ENCODE peak calls at places on chromosome 11, in ten cellular contexts. B is type B pancreatic cell, V is choroid plexus epithelial cell, I is lower lobe of right lung, C is lung, W is tibial artery, G is HFF-Myc, R is fibroblast of lung, X is right lobe of liver, D is WTC11. N is an unnamed sample.

GRCh38 chr11:117438371-117439000 is 110.8 kb downstream of the CEP164 start:
- DNase-seq in B (no peak), V (no peak), I (no peak), C (no peak), W (peak; percentile 40), G (no peak), R (peak; percentile 68), X (no peak), D (no peak), N (no peak)

GRCh38 chr11:65983589-65983987 is 18.4 kb downstream of the EIF1AD start:
- DNase-seq in B (no peak), V (no peak), I (no peak), C (no peak), W (peak; percentile 51), G (no peak), R (no peak), X (no peak), D (no peak), N (peak; percentile 20)

GRCh38 chr11:119651802-119652584 is 77.0 kb downstream of the NECTIN1 start:
- DNase-seq in B (no peak), V (no peak), I (no peak), C (no peak), W (no peak), G (no peak), R (no peak), X (no peak), D (peak; percentile 22), N (no peak)

GRCh38 chr11:123231777-123232176 is 36.7 kb upstream of the CLMP start:
- DNase-seq in B (no peak), V (no peak), I (no peak), C (no peak), W (no peak), G (no peak), R (no peak), X (no peak), D (no peak), N (no peak)

GRCh38 chr11:57597971-57598830 is 716 bp downstream of the SERPING1 start:
- DNase-seq in B (peak; percentile 84), V (peak; percentile 69), I (peak; percentile 83), C (peak; percentile 74), W (peak; percentile 94), G (no peak), R (peak; percentile 16), X (peak; percentile 90), D (peak; percentile 89), N (no peak)

GRCh38 chr11:71496421-71496820 is 30.6 kb upstream of the KRTAP5-7 start:
- DNase-seq in B (peak; percentile 60), V (no peak), I (no peak), C (no peak), W (no peak), G (no peak), R (no peak), X (no peak), D (no peak), N (no peak)

GRCh38 chr11:12239396-12240298 is 129.3 kb downstream of the MICAL2 start:
- DNase-seq in B (no peak), V (no peak), I (peak; percentile 74), C (peak; percentile 74), W (no peak), G (no peak), R (peak; percentile 71), X (no peak), D (no peak), N (no peak)

GRCh38 chr11:117513666-117514065 is 186.0 kb downstream of the CEP164 start:
- DNase-seq in B (no peak), V (no peak), I (no peak), C (no peak), W (no peak), G (no peak), R (no peak), X (no peak), D (no peak), N (no peak)

GRCh38 chr11:101738494-101738893 is 154.7 kb upstream of the TRPC6 start:
- DNase-seq in B (no peak), V (no peak), I (no peak), C (no peak), W (no peak), G (no peak), R (no peak), X (no peak), D (no peak), N (no peak)

GRCh38 chr11:100810146-100810545 is 123.1 kb downstream of the ARHGAP42 start:
- DNase-seq in B (no peak), V (peak; percentile 48), I (no peak), C (no peak), W (no peak), G (no peak), R (peak; percentile 93), X (no peak), D (no peak), N (no peak)

GRCh38 chr11:22685111-22685510 is 18.7 kb downstream of the GAS2 start:
- DNase-seq in B (no peak), V (no peak), I (no peak), C (no peak), W (no peak), G (no peak), R (no peak), X (no peak), D (no peak), N (no peak)

GRCh38 chr11:130762342-130763037 is 153.8 kb downstream of the SNX19 start:
- DNase-seq in B (peak; percentile 55), V (no peak), I (peak; percentile 57), C (no peak), W (no peak), G (no peak), R (no peak), X (no peak), D (no peak), N (no peak)

GRCh38 chr11:2208691-2209369 is 37.2 kb upstream of the TH start:
- DNase-seq in B (peak; percentile 68), V (no peak), I (peak; percentile 54), C (no peak), W (peak; percentile 64), G (no peak), R (no peak), X (peak; percentile 56), D (no peak), N (peak; percentile 37)
- TF ChIP-seq CTCF in B (peak; percentile 37), V (no peak), I (no peak), C (no peak), W (no peak), G (no peak), R (no peak), X (no peak), D (no peak), N (no peak)

DNA sequence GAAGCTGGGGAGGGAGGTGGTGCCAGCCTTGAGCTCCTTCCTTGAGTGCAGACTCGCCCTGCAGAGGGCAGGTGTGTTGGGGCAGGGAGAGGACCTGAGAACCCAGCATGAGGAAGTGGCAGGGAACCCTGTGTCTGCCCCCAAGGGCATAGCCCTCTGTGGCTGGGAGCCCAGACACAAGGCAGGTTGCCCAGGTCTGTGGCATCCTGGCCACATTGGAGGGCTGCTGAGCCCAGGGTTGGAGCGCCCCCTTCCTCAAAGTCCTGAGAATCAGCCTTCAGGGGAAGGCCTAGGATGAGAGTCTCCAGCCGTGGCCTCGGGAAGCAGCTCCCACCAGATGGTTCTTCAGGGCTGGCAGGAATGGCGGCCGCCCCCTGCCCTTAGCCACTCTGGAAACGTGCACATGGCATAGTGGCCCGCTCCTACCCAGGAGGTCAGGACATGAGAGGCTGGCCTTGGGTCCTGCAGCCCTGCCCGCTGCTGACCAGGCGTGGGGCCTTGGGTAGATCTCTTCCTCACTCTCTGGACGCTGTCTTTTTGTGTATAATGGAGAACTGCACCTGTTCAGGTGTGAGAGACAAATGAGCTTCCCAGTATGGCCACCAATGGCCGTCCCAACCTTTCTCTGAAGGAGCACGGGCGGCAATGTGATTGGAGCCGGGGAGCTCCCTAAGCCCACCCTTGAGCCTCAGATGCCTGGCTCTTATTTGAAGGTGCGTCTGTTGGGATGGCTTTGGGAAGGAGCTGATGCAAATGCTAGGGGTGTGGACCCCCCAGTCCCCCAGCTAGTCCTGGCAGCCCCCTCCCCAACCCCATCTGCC is 4.5 kb upstream of the CDC42BPG start:
- DNase-seq in B (no peak), V (no peak), I (peak; percentile 64), C (no peak), W (no peak), G (no peak), R (no peak), X (peak; percentile 90), D (peak; percentile 77), N (no peak)
- TF ChIP-seq CTCF in B (no peak), V (peak; percentile 25), I (peak; percentile 9), C (no peak), W (no peak), G (no peak), R (no peak), X (peak; percentile 61), D (peak; percentile 15), N (no peak)

DNA sequence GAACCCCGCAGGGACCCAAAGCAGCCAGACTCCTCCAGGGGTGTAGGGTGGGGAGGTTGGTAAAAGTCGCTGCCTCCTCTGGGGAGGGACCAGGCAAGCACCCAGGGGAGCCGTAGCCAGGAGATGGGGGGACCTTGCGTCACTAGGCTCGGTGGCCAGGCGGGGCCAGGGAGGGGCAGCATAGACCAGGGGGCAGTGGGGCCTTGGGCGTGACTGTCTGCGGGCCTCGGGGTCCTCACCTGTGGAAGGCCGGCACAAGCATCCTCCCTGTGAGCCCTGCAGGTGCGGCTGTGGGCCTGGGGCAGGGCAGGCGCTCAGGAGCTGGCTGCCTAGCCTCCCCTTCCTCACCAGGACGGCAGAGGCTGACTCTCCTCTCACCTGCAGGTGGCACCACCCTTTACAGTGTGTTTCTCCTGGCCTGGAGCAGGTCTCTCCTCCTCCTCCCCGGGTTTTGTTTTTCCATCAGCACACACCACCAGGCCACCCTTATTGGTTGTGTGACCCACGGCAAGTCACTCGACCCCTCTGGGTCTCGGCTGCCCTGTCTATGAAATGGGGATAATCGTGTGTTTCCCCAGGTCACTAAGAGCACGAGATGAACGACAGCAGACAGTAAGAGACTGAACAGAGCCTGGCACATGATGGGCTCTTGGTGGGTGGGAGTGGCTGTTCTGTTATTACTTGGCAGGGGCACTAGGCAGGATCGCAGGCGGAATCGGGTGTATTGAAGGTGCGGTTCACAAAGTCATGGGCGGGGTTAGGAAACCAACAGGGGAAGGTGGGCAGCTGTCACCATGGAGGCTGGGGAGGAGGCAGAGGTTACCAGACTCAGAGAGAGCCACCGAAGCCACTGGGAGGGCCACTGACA is 52.7 kb downstream of the FLRT1 start:
- DNase-seq in B (no peak), V (no peak), I (no peak), C (no peak), W (no peak), G (no peak), R (no peak), X (no peak), D (peak; percentile 79), N (no peak)
- TF ChIP-seq CTCF in B (peak; percentile 54), V (peak; percentile 42), I (peak; percentile 35), C (no peak), W (no peak), G (peak; percentile 32), R (peak; percentile 12), X (peak; percentile 14), D (no peak), N (no peak)

DNA sequence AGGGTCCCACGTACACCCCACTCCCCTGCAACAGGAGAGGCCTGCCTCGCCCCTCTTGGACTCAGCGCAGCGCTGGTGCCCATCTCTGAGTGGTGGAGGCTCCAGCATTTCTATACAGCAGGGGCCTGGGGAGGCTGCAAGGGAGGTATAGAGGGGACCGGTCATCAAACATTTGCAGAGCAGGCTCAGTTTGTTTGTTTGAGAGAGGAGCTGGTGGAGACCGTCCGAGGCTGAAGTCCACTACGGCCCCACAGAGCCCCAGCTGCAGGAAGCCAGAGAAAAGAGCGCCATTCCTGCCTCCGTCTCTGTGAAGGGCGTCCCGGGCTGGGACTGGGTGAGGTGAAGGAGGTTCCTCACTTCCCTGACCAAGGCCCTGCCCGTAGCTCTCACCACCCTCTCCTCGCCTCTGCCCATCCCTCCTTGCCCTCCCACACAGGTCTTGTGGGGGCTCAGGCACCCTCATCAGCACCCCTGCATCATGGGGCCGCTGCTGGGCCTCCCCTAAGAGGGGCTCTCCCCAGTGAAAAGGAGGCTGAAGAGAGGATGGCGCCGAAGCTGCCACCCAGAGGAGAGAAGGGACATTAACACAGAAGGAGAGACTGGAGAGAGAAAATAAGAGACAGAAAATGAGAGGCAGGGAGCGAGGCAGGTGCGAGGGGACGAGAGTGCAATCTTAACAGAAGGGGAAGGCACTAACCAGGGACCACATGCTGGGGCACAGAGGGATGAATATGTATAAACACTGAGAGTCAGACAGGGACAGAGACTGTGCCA is 24.6 kb downstream of the RPUSD4 start:
- DNase-seq in B (no peak), V (no peak), I (no peak), C (no peak), W (no peak), G (no peak), R (no peak), X (no peak), D (peak; percentile 24), N (no peak)
- TF ChIP-seq CTCF in B (peak; percentile 43), V (peak; percentile 38), I (no peak), C (no peak), W (no peak), G (no peak), R (peak; percentile 38), X (no peak), D (no peak), N (no peak)

N was measured in CD14-positive monocyte.